ENCODE peak calls at places on chromosome 6, in ten cellular contexts. O, D, R, T, Z, W, A, Y, Q and K are unnamed samples. For H3K36me3, the result is how much of the 10 kb centered on the place peaks cover.

GRCh38 chr6:113856011-113856551 is 1.1 kb upstream of the MARCKS start:
- DNase-seq in O (peak), D (no peak), R (peak), T (peak), Z (peak), W (peak), A (peak), Y (peak), Q (peak), K (peak)

GRCh38 chr6:141744194-141744925 is 388.4 kb upstream of the GJE1 start:
- DNase-seq in O (no peak), D (no peak), R (no peak), T (no peak), Z (no peak), W (peak), A (no peak), Y (no peak), Q (no peak), K (no peak)

GRCh38 chr6:43299338-43300293 is 1.6 kb downstream of the SLC22A7 start:
- DNase-seq in O (no peak), D (no peak), R (peak), T (no peak), Z (no peak), W (no peak), A (no peak), Y (no peak), Q (no peak), K (no peak)

GRCh38 chr6:135090819-135091218 is 36.2 kb upstream of the HBS1L start:
- DNase-seq in O (no peak), D (no peak), R (no peak), T (no peak), Z (no peak), W (no peak), A (no peak), Y (no peak), Q (no peak), K (no peak)

GRCh38 chr6:121430514-121431460 is 4.7 kb upstream of the GJA1 start:
- DNase-seq in O (peak), D (no peak), R (no peak), T (no peak), Z (no peak), W (peak), A (no peak), Y (peak), Q (peak), K (no peak)

GRCh38 chr6:12804967-12805645 is 88.5 kb downstream of the PHACTR1 start:
- DNase-seq in O (no peak), D (no peak), R (no peak), T (no peak), Z (no peak), W (no peak), A (no peak), Y (peak), Q (no peak), K (no peak)

GRCh38 chr6:155026366-155027045 is 31.4 kb downstream of the TIAM2 start:
- DNase-seq in O (peak), D (no peak), R (peak), T (peak), Z (no peak), W (peak), A (no peak), Y (peak), Q (no peak), K (no peak)

GRCh38 chr6:20868397-20869185 is 334.3 kb downstream of the CDKAL1 start:
- DNase-seq in O (no peak), D (no peak), R (peak), T (peak), Z (no peak), W (no peak), A (no peak), Y (no peak), Q (peak), K (no peak)

GRCh38 chr6:33323623-33323948 is 6.0 kb upstream of the ZBTB22 start:
- DNase-seq in O (no peak), D (no peak), R (no peak), T (peak), Z (no peak), W (no peak), A (no peak), Y (no peak), Q (no peak), K (no peak)

GRCh38 chr6:47028835-47029360 is 13.2 kb downstream of the ADGRF1 start:
- DNase-seq in O (no peak), D (no peak), R (no peak), T (no peak), Z (no peak), W (no peak), A (no peak), Y (no peak), Q (no peak), K (no peak)

GRCh38 chr6:98980814-98981213 is 33.1 kb upstream of the FBXL4 start:
- DNase-seq in O (no peak), D (no peak), R (no peak), T (no peak), Z (no peak), W (no peak), A (no peak), Y (no peak), Q (peak), K (peak)

GRCh38 chr6:33630014-33630413 is 8.9 kb downstream of the ITPR3 start:
- DNase-seq in O (no peak), D (no peak), R (no peak), T (no peak), Z (no peak), W (no peak), A (no peak), Y (no peak), Q (no peak), K (peak)

GRCh38 chr6:163750436-163751031 is 336.0 kb downstream of the QKI start:
- DNase-seq in O (no peak), D (no peak), R (no peak), T (no peak), Z (no peak), W (no peak), A (no peak), Y (peak), Q (no peak), K (no peak)

GRCh38 chr6:6856538-6857523 is 250.9 kb upstream of the RREB1 start:
- DNase-seq in O (peak), D (peak), R (peak), T (no peak), Z (peak), W (peak), A (peak), Y (peak), Q (peak), K (no peak)

GRCh38 chr6:169239181-169239580 is 14.5 kb downstream of the THBS2 start:
- DNase-seq in O (no peak), D (no peak), R (no peak), T (no peak), Z (no peak), W (no peak), A (no peak), Y (no peak), Q (no peak), K (no peak)

GRCh38 chr6:148608211-148608951 is 138.4 kb upstream of the UST start:
- DNase-seq in O (peak), D (no peak), R (no peak), T (no peak), Z (no peak), W (peak), A (no peak), Y (peak), Q (peak), K (peak)

GRCh38 chr6:20630617-20631448 is 96.6 kb downstream of the CDKAL1 start:
- DNase-seq in O (peak), D (no peak), R (no peak), T (no peak), Z (no peak), W (no peak), A (peak), Y (peak), Q (no peak), K (no peak)

DNA sequence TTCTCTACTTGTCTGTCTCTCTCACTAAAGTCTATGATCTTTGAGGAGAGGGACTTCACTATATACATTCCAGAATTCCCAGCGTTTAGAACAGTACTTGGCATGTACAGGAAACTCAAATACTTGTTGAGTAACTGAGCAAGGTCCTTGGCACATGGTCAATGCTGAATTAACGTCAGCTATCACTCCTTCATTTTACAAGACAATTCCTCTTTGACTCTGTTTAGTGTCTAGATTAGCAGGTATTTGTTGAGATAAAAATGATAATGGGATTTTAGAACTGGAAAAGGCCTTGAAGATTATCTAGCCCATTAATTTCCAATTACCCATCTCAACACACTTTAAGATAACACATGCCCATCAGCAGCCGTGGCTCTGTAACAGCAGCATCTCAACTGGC is 6.6 kb upstream of the GUCA1B start:
- DNase-seq in O (no peak), D (no peak), R (no peak), T (no peak), Z (no peak), W (peak), A (no peak), Y (no peak), Q (no peak), K (no peak)
- H3K36me3 ChIP-seq in O (under half), D (under half), R (under half), T (under half), Z (under half), W (under half), A (under half), Y (under half), Q (under half), K (under half)

DNA sequence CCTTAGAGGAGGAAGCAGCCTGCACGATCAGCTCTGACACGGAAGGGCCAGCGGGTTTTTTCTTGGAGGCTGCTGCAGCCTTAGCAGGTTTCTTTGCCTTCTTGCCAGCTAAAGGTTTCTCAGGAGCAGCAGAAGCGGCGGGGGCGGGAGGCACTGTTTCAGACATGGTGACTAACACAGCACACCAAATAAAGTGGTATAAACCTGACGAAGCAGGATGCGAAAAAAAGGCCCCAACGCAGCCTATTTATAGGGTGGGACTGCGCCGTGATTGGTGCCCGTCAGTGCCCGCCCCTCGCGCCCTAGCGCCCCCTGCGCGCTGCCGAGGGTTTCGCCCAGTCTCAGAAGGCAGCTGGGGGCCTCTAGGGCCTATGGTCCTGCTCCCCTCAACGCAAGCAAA is 55.0 kb downstream of the TRIM38 start:
- DNase-seq in O (no peak), D (peak), R (no peak), T (peak), Z (peak), W (peak), A (peak), Y (peak), Q (no peak), K (peak)
- H3K4me3 ChIP-seq in O (no peak), D (peak), R (no peak), T (peak), Z (peak), W (peak), A (no peak), Y (peak), Q (no peak), K (peak)

GRCh38 chr6:29661071-29661470 is 4.2 kb downstream of the MOG start:
- DNase-seq in O (no peak), D (no peak), R (no peak), T (no peak), Z (no peak), W (no peak), A (no peak), Y (no peak), Q (no peak), K (no peak)
- H3K36me3 ChIP-seq in O (under half), D (under half), R (under half), T (under half), Z (under half), W (under half), A (under half), Y (under half), Q (under half), K (under half)

DNA sequence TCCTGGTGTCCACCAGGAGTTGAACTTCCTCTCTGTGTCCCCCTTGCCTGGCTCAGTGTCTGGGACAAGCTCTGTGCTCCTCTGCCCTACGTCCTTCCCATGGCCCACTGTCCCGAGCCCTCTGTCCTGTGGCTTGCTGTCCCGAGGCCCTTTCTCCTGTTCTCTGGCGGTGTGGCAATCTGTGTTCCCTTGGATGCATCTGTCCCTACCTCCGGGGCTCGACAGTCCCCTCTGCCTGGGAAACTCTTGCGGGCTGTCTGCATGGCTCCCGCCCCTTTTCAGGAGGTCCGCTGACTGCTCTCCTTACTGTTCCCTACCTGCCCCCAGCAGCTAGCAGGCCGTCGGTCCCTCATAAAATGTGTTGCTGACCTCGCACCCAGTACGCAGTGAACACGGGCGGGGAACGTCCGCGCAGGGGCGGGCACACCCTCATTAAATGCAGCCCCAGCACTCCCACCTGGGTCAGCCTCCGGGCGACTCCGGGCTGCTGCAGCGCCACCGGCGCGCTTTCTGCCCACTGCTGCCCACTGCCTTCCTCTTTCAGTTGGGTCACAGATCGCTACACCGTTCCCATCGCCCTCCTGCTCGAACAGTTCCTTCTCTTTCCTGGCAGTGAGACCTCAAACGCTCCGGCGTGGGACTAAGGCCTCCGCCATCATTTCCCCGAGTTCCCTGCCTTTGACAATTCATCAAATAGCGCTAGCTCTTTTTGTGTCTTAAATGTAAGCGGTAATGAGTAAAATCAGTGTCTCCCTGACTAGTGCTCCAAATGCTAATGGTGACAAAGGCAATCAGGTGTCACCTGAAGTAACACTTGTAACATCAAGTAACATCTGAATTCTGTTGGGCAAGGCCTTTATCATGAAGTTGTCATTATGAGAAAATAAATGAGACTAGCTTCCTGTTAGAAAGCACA is 60.5 kb downstream of the RSPH3 start:
- DNase-seq in O (no peak), D (no peak), R (no peak), T (no peak), Z (peak), W (no peak), A (peak), Y (no peak), Q (peak), K (peak)
- H3K4me3 ChIP-seq in O (no peak), D (peak), R (no peak), T (no peak), Z (peak), W (no peak), A (peak), Y (no peak), Q (peak), K (peak)

DNA sequence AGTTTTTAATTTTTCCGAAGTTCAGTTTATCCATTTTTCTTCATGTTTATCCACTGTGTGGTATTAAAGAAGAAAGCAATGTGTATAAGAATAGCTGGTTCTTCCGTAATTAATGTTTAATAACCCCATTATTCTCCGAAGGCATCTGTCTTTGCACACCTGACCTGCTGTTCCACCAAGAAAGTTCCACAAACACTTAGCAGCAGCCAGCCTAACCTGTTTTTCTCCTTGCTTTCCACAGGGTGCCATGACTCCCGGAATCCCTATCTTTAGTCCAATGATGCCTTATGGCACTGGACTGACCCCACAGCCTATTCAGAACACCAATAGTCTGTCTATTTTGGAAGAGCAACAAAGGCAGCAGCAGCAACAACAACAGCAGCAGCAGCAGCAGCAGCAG is 7.4 kb downstream of the TBP start:
- DNase-seq in O (no peak), D (no peak), R (no peak), T (no peak), Z (no peak), W (no peak), A (no peak), Y (no peak), Q (no peak), K (no peak)
- H3K36me3 ChIP-seq in O (under half), D (half or more), R (half or more), T (under half), Z (under half), W (under half), A (under half), Y (under half), Q (under half), K (half or more)

GRCh38 chr6:16132909-16133308 is 4.0 kb downstream of the MYLIP start:
- DNase-seq in O (no peak), D (no peak), R (peak), T (no peak), Z (no peak), W (no peak), A (no peak), Y (no peak), Q (no peak), K (peak)
- H3K4me3 ChIP-seq in O (peak), D (peak), R (no peak), T (no peak), Z (peak), W (no peak), A (peak), Y (no peak), Q (no peak), K (peak)

GRCh38 chr6:3737149-3737830 is 14.2 kb downstream of the PXDC1 start:
- DNase-seq in O (no peak), D (no peak), R (no peak), T (no peak), Z (no peak), W (no peak), A (no peak), Y (no peak), Q (no peak), K (no peak)

GRCh38 chr6:3735029-3735605 is 16.4 kb downstream of the PXDC1 start:
- DNase-seq in O (no peak), D (no peak), R (no peak), T (no peak), Z (no peak), W (no peak), A (no peak), Y (no peak), Q (no peak), K (no peak)

GRCh38 chr6:3738381-3739131 is 13.0 kb downstream of the PXDC1 start:
- DNase-seq in O (no peak), D (no peak), R (no peak), T (no peak), Z (no peak), W (no peak), A (no peak), Y (no peak), Q (no peak), K (no peak)

GRCh38 chr6:3739311-3739897 is 12.1 kb downstream of the PXDC1 start:
- DNase-seq in O (no peak), D (no peak), R (no peak), T (no peak), Z (no peak), W (no peak), A (no peak), Y (no peak), Q (no peak), K (no peak)

DNA sequence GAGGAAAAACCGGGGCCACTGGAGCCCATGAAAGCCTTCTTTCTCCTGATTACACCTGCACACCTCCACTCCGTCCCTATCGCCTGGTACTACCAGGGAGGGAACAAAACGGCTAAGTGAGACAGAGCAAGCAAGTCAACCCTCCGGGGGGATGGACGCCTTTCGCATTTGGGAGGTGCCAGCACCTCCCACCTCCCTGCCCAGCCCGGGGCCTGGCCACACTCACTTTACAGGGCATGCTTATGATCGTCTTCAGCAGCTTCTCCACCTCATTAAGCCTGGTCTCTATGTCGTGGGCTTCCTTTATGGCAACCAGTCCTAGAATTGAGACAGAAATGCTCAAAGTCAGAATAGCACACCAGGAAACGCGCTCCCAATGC is 13.7 kb downstream of the PXDC1 start:
- DNase-seq in O (no peak), D (no peak), R (no peak), T (no peak), Z (no peak), W (no peak), A (no peak), Y (no peak), Q (no peak), K (no peak)
- H3K36me3 ChIP-seq in O (under half), D (half or more), R (under half), T (under half), Z (under half), W (under half), A (under half), Y (under half), Q (under half), K (under half)

GRCh38 chr6:14118091-14118439 is 493 bp downstream of the CD83 start:
- DNase-seq in O (no peak), D (no peak), R (no peak), T (no peak), Z (peak), W (no peak), A (no peak), Y (no peak), Q (no peak), K (peak)
- H3K4me3 ChIP-seq in O (peak), D (peak), R (peak), T (peak), Z (peak), W (peak), A (peak), Y (peak), Q (peak), K (peak)

GRCh38 chr6:87522686-87523085 is 49.9 kb downstream of the SLC35A1 start:
- DNase-seq in O (no peak), D (no peak), R (no peak), T (no peak), Z (no peak), W (peak), A (no peak), Y (no peak), Q (no peak), K (no peak)
- H3K36me3 ChIP-seq in O (under half), D (half or more), R (under half), T (under half), Z (under half), W (under half), A (under half), Y (under half), Q (under half), K (under half)

GRCh38 chr6:81785340-81785739 is 32.9 kb upstream of the TENT5A start:
- DNase-seq in O (peak), D (no peak), R (no peak), T (no peak), Z (no peak), W (no peak), A (no peak), Y (peak), Q (no peak), K (no peak)

GRCh38 chr6:81786159-81786558 is 33.7 kb upstream of the TENT5A start:
- DNase-seq in O (no peak), D (no peak), R (no peak), T (no peak), Z (no peak), W (no peak), A (no peak), Y (no peak), Q (no peak), K (no peak)

GRCh38 chr6:81788748-81789147 is 36.3 kb upstream of the TENT5A start:
- DNase-seq in O (no peak), D (no peak), R (no peak), T (no peak), Z (no peak), W (no peak), A (no peak), Y (peak), Q (no peak), K (no peak)

GRCh38 chr6:81789303-81789702 is 36.8 kb upstream of the TENT5A start:
- DNase-seq in O (no peak), D (no peak), R (no peak), T (no peak), Z (no peak), W (no peak), A (no peak), Y (no peak), Q (no peak), K (no peak)

GRCh38 chr6:81787313-81788068 is 35.0 kb upstream of the TENT5A start:
- DNase-seq in O (peak), D (no peak), R (no peak), T (no peak), Z (no peak), W (peak), A (no peak), Y (peak), Q (no peak), K (no peak)
- H3K4me3 ChIP-seq in O (peak), D (no peak), R (no peak), T (no peak), Z (no peak), W (no peak), A (no peak), Y (no peak), Q (no peak), K (no peak)